ENCODE peak calls at places on chromosomes 2 and 18, in six cellular contexts. Z is NCI-H82, Y is fibroblast of lung, I is NCI-H526, O is NCI-H446 treated with DMSO at 0.1 percent for 48 hours, K is transverse colon. A is an unnamed sample.

GRCh38 chr2:21175895-21176646 is 52.3 kb downstream of the TDRD15 start:
- DNase-seq in I (no peak), Z (peak), Y (no peak), O (no peak), K (no peak), A (no peak)

GRCh38 chr2:232388324-232388891 is 9.9 kb downstream of the ALPP start:
- DNase-seq in I (no peak), Z (no peak), Y (no peak), K (no peak), O (no peak), A (peak)

GRCh38 chr2:235639885-235640284 is 146.0 kb downstream of the AGAP1 start:
- DNase-seq in K (no peak), O (no peak), Y (no peak), Z (peak), I (no peak), A (no peak)

GRCh38 chr2:3584608-3585007 is 9.5 kb downstream of the RPS7 start:
- DNase-seq in Z (no peak), I (no peak), O (no peak), K (no peak), Y (no peak), A (no peak)

GRCh38 chr2:101704046-101704466 is 6.5 kb downstream of the MAP4K4 start:
- DNase-seq in O (no peak), Z (no peak), Y (peak), K (no peak), I (no peak), A (no peak)

GRCh38 chr2:147161746-147162145 is 683.1 kb upstream of the ACVR2A start:
- DNase-seq in Y (no peak), Z (no peak), I (no peak), O (no peak), K (no peak), A (no peak)

GRCh38 chr2:11871421-11871820 is 125.0 kb downstream of the LPIN1 start:
- DNase-seq in Y (no peak), I (no peak), O (no peak), K (no peak), Z (no peak), A (no peak)

GRCh38 chr2:73020657-73021370 is 50.7 kb downstream of the SFXN5 start:
- DNase-seq in Y (peak), I (no peak), Z (no peak), O (no peak), K (no peak), A (peak)

GRCh38 chr18:77143196-77143595 is 10.6 kb upstream of the MBP start:
- DNase-seq in O (no peak), Y (no peak), I (no peak), K (no peak), Z (no peak), A (no peak)

GRCh38 chr18:6835345-6835744 is 105.8 kb downstream of the ARHGAP28 start:
- DNase-seq in I (no peak), Y (no peak), K (no peak), O (no peak), Z (peak), A (no peak)

GRCh38 chr2:177058747-177059146 is 153.8 kb upstream of the HNRNPA3 start:
- DNase-seq in K (no peak), Y (no peak), O (no peak), I (no peak), Z (no peak), A (no peak)

GRCh38 chr2:48905696-48906095 is 150.2 kb upstream of the LHCGR start:
- DNase-seq in Y (no peak), K (peak), Z (no peak), O (no peak), I (no peak), A (no peak)

GRCh38 chr18:38586327-38586726 is 1020.7 kb upstream of the CELF4 start:
- DNase-seq in Z (no peak), Y (no peak), O (no peak), I (no peak), K (no peak), A (no peak)

GRCh38 chr2:19746611-19747309 is 155.0 kb downstream of the TTC32 start:
- DNase-seq in Z (peak), I (peak), Y (no peak), O (no peak), K (no peak), A (peak)

GRCh38 chr2:68177541-68177940 is 19.9 kb downstream of the PNO1 start:
- DNase-seq in Y (no peak), Z (peak), I (no peak), K (no peak), O (no peak), A (no peak)

GRCh38 chr2:106581755-106582430 is 94.7 kb downstream of the CD8B2 start:
- DNase-seq in Y (peak), O (no peak), K (peak), Z (peak), I (peak), A (peak)

GRCh38 chr2:52269696-52270485 is 1238.0 kb upstream of the NRXN1 start:
- DNase-seq in K (no peak), I (no peak), O (no peak), Z (no peak), Y (peak), A (no peak)

GRCh38 chr2:120066708-120067547 is 54.1 kb downstream of the EPB41L5 start:
- DNase-seq in Y (peak), O (peak), Z (no peak), K (no peak), I (peak), A (no peak)

GRCh38 chr18:38526922-38527321 is 961.3 kb upstream of the CELF4 start:
- DNase-seq in Y (no peak), I (no peak), K (no peak), O (no peak), Z (no peak), A (no peak)

GRCh38 chr18:2223394-2223793 is 347.9 kb downstream of the METTL4 start:
- DNase-seq in Z (peak), I (no peak), Y (peak), O (no peak), K (no peak), A (peak)

GRCh38 chr2:53787911-53788289 is 1.1 kb downstream of the ERLEC1 start:
- DNase-seq in K (no peak), I (no peak), Z (no peak), Y (no peak), O (no peak), A (no peak)

GRCh38 chr2:236568068-236568921 is 1.3 kb upstream of the ACKR3 start:
- DNase-seq in K (peak), Z (no peak), O (no peak), I (no peak), Y (no peak), A (peak)

GRCh38 chr2:86492057-86492456 is 50.9 kb downstream of the KDM3A start:
- DNase-seq in Z (no peak), I (no peak), Y (peak), K (no peak), O (no peak), A (no peak)

GRCh38 chr2:239836021-239836765 is 188.9 kb downstream of the NDUFA10 start:
- DNase-seq in O (no peak), Y (no peak), Z (no peak), K (no peak), I (no peak), A (no peak)

GRCh38 chr2:127348421-127349000 is 39.3 kb downstream of the MAP3K2 start:
- DNase-seq in Y (no peak), I (no peak), Z (no peak), O (no peak), K (no peak), A (no peak)

GRCh38 chr2:37471994-37472393 is 127.6 kb downstream of the QPCT start:
- DNase-seq in Y (peak), Z (no peak), I (no peak), O (no peak), K (no peak), A (no peak)

GRCh38 chr2:187054501-187055319 is 205.7 kb upstream of the ZSWIM2 start:
- DNase-seq in Z (peak), K (no peak), O (no peak), Y (no peak), I (no peak), A (peak)

GRCh38 chr2:30807249-30807648 is at the start of gene CAPN13:
- DNase-seq in Y (no peak), Z (no peak), I (peak), K (peak), O (no peak), A (peak)

GRCh38 chr2:70974592-70974991 is 3.8 kb upstream of the ANKRD53 start:
- DNase-seq in I (no peak), K (no peak), Y (no peak), O (no peak), Z (no peak), A (no peak)

GRCh38 chr2:111710085-111710484 is 173.9 kb downstream of the ANAPC1 start:
- DNase-seq in Z (no peak), I (no peak), Y (peak), K (no peak), O (no peak), A (no peak)

GRCh38 chr2:8627692-8628085 is 54.2 kb upstream of the ID2 start:
- DNase-seq in Y (no peak), K (peak), O (no peak), I (no peak), Z (no peak), A (no peak)

GRCh38 chr2:156986339-156986988 is 271.0 kb upstream of the GALNT5 start:
- DNase-seq in O (no peak), Z (peak), K (no peak), I (no peak), Y (no peak), A (peak)

GRCh38 chr2:3505771-3506170 is 13.6 kb downstream of the ADI1 start:
- DNase-seq in I (no peak), K (no peak), O (no peak), Z (peak), Y (no peak), A (no peak)

GRCh38 chr2:32632089-32632488 is 4.2 kb downstream of the TTC27 start:
- DNase-seq in Y (peak), K (no peak), Z (peak), O (no peak), I (no peak), A (no peak)

GRCh38 chr2:36287363-36288275 is 68.0 kb upstream of the CRIM1 start:
- DNase-seq in Y (peak), Z (no peak), K (no peak), O (no peak), I (no peak), A (no peak)

GRCh38 chr2:223529676-223530075 is 72.5 kb downstream of the SCG2 start:
- DNase-seq in Y (peak), I (no peak), K (no peak), Z (no peak), O (no peak), A (no peak)

GRCh38 chr2:166090346-166090745 is 37.5 kb downstream of the SCN1A start:
- DNase-seq in Z (no peak), Y (peak), I (no peak), O (no peak), K (no peak), A (no peak)